ENCODE peak calls at places on chromosomes 2 and 18, in eight cellular contexts. B is fibroblast of lung; V is HepG2; I is EH; Y is activated CD8-positive, alpha-beta T cell treated with anti-CD3 and anti-CD28 coated beads, Interleukin-2, amount 10 ng/mL, durations not matched to agents 7 days and 5 days; X is EL; U is HFFc6; R is T-helper 1 cell. E is an unnamed sample.

GRCh38 chr2:209314641-209315040 is 109.2 kb upstream of the MAP2 start:
- DNase-seq in B (no peak), V (no peak), I (peak), Y (no peak), X (peak), U (no peak), R (no peak), E (no peak)

GRCh38 chr2:212330263-212330662 is 208.3 kb downstream of the ERBB4 start:
- DNase-seq in B (no peak), V (no peak), I (no peak), Y (no peak), X (no peak), U (no peak), R (no peak), E (no peak)

GRCh38 chr18:45602926-45603325 is 12.3 kb upstream of the SLC14A2 start:
- DNase-seq in B (no peak), V (no peak), I (no peak), Y (no peak), X (no peak), U (no peak), R (no peak), E (no peak)

GRCh38 chr2:54457326-54458023 is 1.3 kb downstream of the SPTBN1 start:
- DNase-seq in B (peak), V (peak), I (peak), Y (peak), X (peak), U (no peak), R (no peak), E (no peak)

GRCh38 chr2:206531996-206532543 is 88.7 kb downstream of the ADAM23 start:
- DNase-seq in B (peak), V (no peak), I (peak), Y (no peak), X (no peak), U (no peak), R (no peak), E (no peak)

GRCh38 chr2:144659731-144660275 is 139.9 kb upstream of the ZEB2 start:
- DNase-seq in B (peak), V (no peak), I (peak), Y (peak), X (peak), U (peak), R (peak), E (peak)

GRCh38 chr2:239824051-239824694 is 201.0 kb downstream of the NDUFA10 start:
- DNase-seq in B (no peak), V (peak), I (no peak), Y (no peak), X (no peak), U (no peak), R (peak), E (peak)

GRCh38 chr18:72895548-72895947 is 27.8 kb upstream of the NETO1 start:
- DNase-seq in B (no peak), V (no peak), I (no peak), Y (no peak), X (no peak), U (no peak), R (no peak), E (no peak)

GRCh38 chr2:231646471-231646870 is 53.8 kb downstream of the TEX44 start:
- DNase-seq in B (no peak), V (no peak), I (no peak), Y (no peak), X (no peak), U (no peak), R (no peak), E (no peak)

GRCh38 chr2:96554293-96555145 is 18.0 kb downstream of the ARID5A start:
- DNase-seq in B (peak), V (peak), I (peak), Y (peak), X (peak), U (peak), R (peak), E (peak)

E was measured in natural killer cell.